ENCODE peak calls at places on chromosomes 12 and 14, in four cellular contexts. R is T-cell, X is suprapubic skin, H is ACHN. Q is an unnamed sample.

GRCh38 chr12:32418903-32419519 is 19.7 kb downstream of the FGD4 start:
- DNase-seq in R (no peak), X (no peak), H (no peak), Q (no peak)

GRCh38 chr12:131454418-131455217 is 256.3 kb upstream of the SFSWAP start:
- DNase-seq in R (no peak), X (no peak), H (peak), Q (no peak)

GRCh38 chr12:127820846-127821245 is 446.1 kb upstream of the TMEM132C start:
- DNase-seq in R (no peak), X (no peak), H (no peak), Q (no peak)

GRCh38 chr14:87043667-87044200 is 949.2 kb downstream of the GALC start:
- DNase-seq in R (no peak), X (no peak), H (no peak), Q (no peak)

GRCh38 chr14:92348154-92348553 is 25.2 kb downstream of the SLC24A4 start:
- DNase-seq in R (no peak), X (no peak), H (no peak), Q (no peak)

GRCh38 chr14:26401170-26401968 is 196.5 kb downstream of the NOVA1 start:
- DNase-seq in R (no peak), X (no peak), H (no peak), Q (no peak)

GRCh38 chr14:32202468-32202865 is 602 bp downstream of the RNU6-8 start:
- DNase-seq in R (no peak), X (no peak), H (peak), Q (no peak)

GRCh38 chr12:95623554-95624170 is 72.4 kb upstream of the USP44 start:
- DNase-seq in R (peak), X (no peak), H (peak), Q (no peak)

GRCh38 chr12:32030151-32030550 is 70.9 kb downstream of the RESF1 start:
- DNase-seq in R (no peak), X (peak), H (no peak), Q (no peak)

GRCh38 chr14:54001189-54001878 is 44.7 kb upstream of the BMP4 start:
- DNase-seq in R (no peak), X (no peak), H (peak), Q (no peak)

GRCh38 chr12:91637789-91638624 is 455.4 kb upstream of the DCN start:
- DNase-seq in R (no peak), X (no peak), H (no peak), Q (no peak)

GRCh38 chr12:117125275-117125613 is 26.0 kb upstream of the TESC start:
- DNase-seq in R (no peak), X (no peak), H (peak), Q (no peak)

GRCh38 chr12:19451196-19451595 is 11.9 kb downstream of the AEBP2 start:
- DNase-seq in R (no peak), X (no peak), H (no peak), Q (no peak)

GRCh38 chr12:62724947-62725447 is 210.0 kb downstream of the PPM1H start:
- DNase-seq in R (no peak), X (no peak), H (peak), Q (no peak)

GRCh38 chr12:96425321-96425720 is 25.1 kb upstream of the CDK17 start:
- DNase-seq in R (no peak), X (no peak), H (no peak), Q (no peak)

GRCh38 chr14:23182372-23183014 is 967 bp downstream of the SLC7A8 start:
- DNase-seq in R (peak), X (no peak), H (peak), Q (no peak)

GRCh38 chr12:7345232-7345631 is 41.4 kb downstream of the ACSM4 start:
- DNase-seq in R (no peak), X (no peak), H (no peak), Q (no peak)

GRCh38 chr14:93008381-93008780 is 85.4 kb downstream of the CHGA start:
- DNase-seq in R (no peak), X (no peak), H (no peak), Q (no peak)

GRCh38 chr14:71485833-71486232 is 446.4 kb upstream of the RGS6 start:
- DNase-seq in R (no peak), X (no peak), H (no peak), Q (no peak)

Q was measured in type B pancreatic cell.